ENCODE peak calls at places on chromosome 19, in eight cellular contexts. G is lower leg skin; A is uterus; W is psoas muscle; F is EL; Z is T-helper 17 cell; B is activated naive CD4-positive, alpha-beta T cell treated with anti-CD3 and anti-CD28 coated beads for 36 hours; I is CD8-positive, alpha-beta T cell. R is an unnamed sample.

GRCh38 chr19:3358392-3358918 is 7.9 kb upstream of the NFIC start:
- DNase-seq in G (no peak), A (peak; percentile 47), W (no peak), F (no peak), Z (no peak), B (no peak), I (peak; percentile 45), R (peak; percentile 45)

GRCh38 chr19:28468701-28469459 is 744.1 kb downstream of the UQCRFS1 start:
- DNase-seq in G (no peak), A (no peak), W (no peak), F (peak; percentile 45), Z (no peak), B (peak; percentile 26), I (peak; percentile 16), R (peak; percentile 55)

GRCh38 chr19:21587117-21587461 is 81.7 kb downstream of the ZNF429 start:
- DNase-seq in G (no peak), A (no peak), W (no peak), F (no peak), Z (no peak), B (no peak), I (no peak), R (no peak)

GRCh38 chr19:47756953-47757608 is 11.7 kb downstream of the NOP53 start:
- DNase-seq in G (no peak), A (no peak), W (no peak), F (no peak), Z (no peak), B (no peak), I (no peak), R (no peak)

GRCh38 chr19:35773020-35773809 is 2.1 kb upstream of the ARHGAP33 start:
- DNase-seq in G (no peak), A (no peak), W (no peak), F (no peak), Z (no peak), B (no peak), I (no peak), R (no peak)

GRCh38 chr19:9009431-9009830 is 778 bp downstream of the MUC16 start:
- DNase-seq in G (no peak), A (no peak), W (no peak), F (no peak), Z (no peak), B (no peak), I (no peak), R (no peak)

GRCh38 chr19:4278460-4278901 is 585 bp upstream of the SHD start:
- DNase-seq in G (no peak), A (no peak), W (no peak), F (no peak), Z (no peak), B (no peak), I (no peak), R (no peak)

GRCh38 chr19:48634424-48635262 is 2.5 kb downstream of the DBP start:
- DNase-seq in G (peak; percentile 99), A (peak; percentile 97), W (peak; percentile 99), F (peak; percentile 95), Z (peak; percentile 83), B (peak; percentile 97), I (peak; percentile 90), R (peak; percentile 86)

GRCh38 chr19:46950526-46951235 is 69.0 kb upstream of the NPAS1 start:
- DNase-seq in G (no peak), A (no peak), W (no peak), F (no peak), Z (no peak), B (no peak), I (no peak), R (peak; percentile 28)

GRCh38 chr19:38130399-38130798 is 93.6 kb downstream of the DPF1 start:
- DNase-seq in G (no peak), A (no peak), W (no peak), F (no peak), Z (no peak), B (no peak), I (no peak), R (no peak)

GRCh38 chr19:3880471-3881271 is at the start of gene ATCAY:
- DNase-seq in G (no peak), A (no peak), W (no peak), F (no peak), Z (no peak), B (no peak), I (no peak), R (no peak)

GRCh38 chr19:10086904-10087256 is 763 bp downstream of the SHFL start:
- DNase-seq in G (no peak), A (no peak), W (peak; percentile 59), F (peak; percentile 27), Z (no peak), B (peak; percentile 31), I (peak; percentile 45), R (peak; percentile 20)

GRCh38 chr19:1287622-1288527 is 2.2 kb downstream of the EFNA2 start:
- DNase-seq in G (no peak), A (no peak), W (no peak), F (no peak), Z (no peak), B (no peak), I (no peak), R (no peak)

GRCh38 chr19:41531438-41532311 is 44.3 kb upstream of the CEACAM21 start:
- DNase-seq in G (peak; percentile 97), A (peak; percentile 79), W (peak; percentile 81), F (peak; percentile 48), Z (peak; percentile 72), B (peak; percentile 95), I (peak; percentile 80), R (peak; percentile 86)

GRCh38 chr19:8126008-8126407 is 23.4 kb downstream of the FBN3 start:
- DNase-seq in G (no peak), A (no peak), W (no peak), F (no peak), Z (no peak), B (no peak), I (no peak), R (no peak)

GRCh38 chr19:35049456-35049855 is 7.9 kb downstream of the HPN start:
- DNase-seq in G (no peak), A (no peak), W (no peak), F (no peak), Z (no peak), B (no peak), I (no peak), R (no peak)

GRCh38 chr19:7598180-7598579 is 2.5 kb downstream of the CAMSAP3 start:
- DNase-seq in G (no peak), A (no peak), W (no peak), F (no peak), Z (no peak), B (no peak), I (no peak), R (no peak)

GRCh38 chr19:46198756-46199155 is 30.8 kb upstream of the IGFL1 start:
- DNase-seq in G (no peak), A (no peak), W (no peak), F (no peak), Z (no peak), B (no peak), I (no peak), R (no peak)

GRCh38 chr19:15379996-15380647 is 535 bp upstream of the AKAP8 start:
- DNase-seq in G (no peak), A (peak; percentile 43), W (peak; percentile 80), F (peak; percentile 54), Z (no peak), B (peak; percentile 37), I (no peak), R (no peak)

GRCh38 chr19:4295972-4296771 is 6.0 kb downstream of the TMIGD2 start:
- DNase-seq in G (no peak), A (no peak), W (no peak), F (no peak), Z (no peak), B (no peak), I (no peak), R (no peak)

GRCh38 chr19:13689050-13689449 is 75.3 kb upstream of the MRI1 start:
- DNase-seq in G (no peak), A (no peak), W (no peak), F (peak; percentile 30), Z (no peak), B (peak; percentile 11), I (no peak), R (no peak)

GRCh38 chr19:45462174-45462573 is 5.6 kb upstream of the FOSB start:
- DNase-seq in G (no peak), A (no peak), W (no peak), F (no peak), Z (no peak), B (no peak), I (no peak), R (no peak)

GRCh38 chr19:40721936-40722661 is 5.2 kb downstream of the ITPKC start:
- DNase-seq in G (no peak), A (no peak), W (no peak), F (no peak), Z (no peak), B (no peak), I (no peak), R (no peak)

GRCh38 chr19:47619763-47620162 is 10.8 kb downstream of the BICRA start:
- DNase-seq in G (no peak), A (no peak), W (no peak), F (no peak), Z (no peak), B (no peak), I (no peak), R (no peak)

GRCh38 chr19:53365899-53366493 is 491 bp downstream of the ZNF525 start:
- DNase-seq in G (no peak), A (no peak), W (peak; percentile 57), F (no peak), Z (peak; percentile 20), B (peak; percentile 59), I (peak; percentile 42), R (no peak)

GRCh38 chr19:40751065-40751923 is at the start of gene SNRPA:
- DNase-seq in G (peak; percentile 99), A (peak; percentile 97), W (peak; percentile 98), F (peak; percentile 98), Z (peak; percentile 89), B (peak; percentile 98), I (peak; percentile 94), R (peak; percentile 98)

GRCh38 chr19:50371914-50372475 is 4.3 kb upstream of the NR1H2 start:
- DNase-seq in G (no peak), A (no peak), W (no peak), F (no peak), Z (no peak), B (no peak), I (no peak), R (no peak)

GRCh38 chr19:43767316-43767715 is 12.6 kb upstream of the SMG9 start:
- DNase-seq in G (peak; percentile 82), A (no peak), W (no peak), F (no peak), Z (no peak), B (no peak), I (no peak), R (no peak)

GRCh38 chr19:29662604-29663404 is 2.5 kb upstream of the PLEKHF1 start:
- DNase-seq in G (peak; percentile 94), A (peak; percentile 88), W (peak; percentile 80), F (peak; percentile 93), Z (no peak), B (peak; percentile 44), I (no peak), R (no peak)

GRCh38 chr19:58196911-58197616 is 14.2 kb downstream of the ZNF274 start:
- DNase-seq in G (no peak), A (no peak), W (no peak), F (peak; percentile 21), Z (no peak), B (no peak), I (no peak), R (no peak)